ENCODE peak calls at places on chromosomes 4 and X, in four cellular contexts. X is bronchial epithelial cell, N is dorsolateral prefrontal cortex, D is HCT116. C is an unnamed sample.

GRCh38 chr4:84529169-84529751 is 30.2 kb upstream of the NKX6-1 start:
- DNase-seq in D (peak; percentile 21), X (peak; percentile 38), N (no peak), C (peak; percentile 9)

GRCh38 chrX:150565551-150565950 is 2.9 kb upstream of the MTM1 start:
- DNase-seq in N (no peak), D (no peak), X (no peak), C (no peak)

GRCh38 chr4:23915459-23916132 is 25.7 kb upstream of the PPARGC1A start:
- DNase-seq in X (no peak), N (no peak), D (no peak), C (no peak)

GRCh38 chr4:155392486-155393184 is 15.9 kb upstream of the MAP9 start:
- DNase-seq in X (peak; percentile 55), D (peak; percentile 61), N (no peak), C (no peak)

GRCh38 chr4:142846105-142846728 is at the start of gene INPP4B:
- DNase-seq in D (peak; percentile 13), N (peak; percentile 63), X (peak; percentile 31), C (peak; percentile 68)

GRCh38 chr4:143336828-143337599 is at the start of gene GAB1:
- DNase-seq in N (peak; percentile 81), X (peak; percentile 58), D (no peak), C (peak; percentile 77)

GRCh38 chr4:137536789-137537561 is 4.7 kb upstream of the PCDH18 start:
- DNase-seq in X (no peak), D (no peak), N (no peak), C (no peak)

GRCh38 chrX:6968231-6968630 is 179.3 kb upstream of the STS start:
- DNase-seq in D (no peak), N (no peak), X (no peak), C (no peak)

GRCh38 chr4:26207631-26208030 is 113.2 kb upstream of the RBPJ start:
- DNase-seq in D (no peak), N (no peak), X (peak; percentile 37), C (no peak)

GRCh38 chrX:110667706-110668105 is 127.9 kb downstream of the CHRDL1 start:
- DNase-seq in N (no peak), D (no peak), X (no peak), C (peak; percentile 30)

GRCh38 chr4:95534032-95534431 is 14.7 kb downstream of the UNC5C start:
- DNase-seq in N (no peak), X (no peak), D (no peak), C (no peak)

GRCh38 chr4:114077610-114078009 is 98.2 kb upstream of the ARSJ start:
- DNase-seq in X (peak; percentile 86), N (no peak), D (peak; percentile 26), C (no peak)

GRCh38 chr4:72006576-72006975 is 25.2 kb upstream of the NPFFR2 start:
- DNase-seq in X (peak; percentile 88), N (no peak), D (no peak), C (no peak)

GRCh38 chrX:118152721-118153120 is 36.1 kb upstream of the KLHL13 start:
- DNase-seq in D (no peak), X (no peak), N (no peak), C (no peak)

GRCh38 chrX:153766098-153766817 is 2.2 kb downstream of the PLXNB3 start:
- DNase-seq in D (no peak), N (peak; percentile 63), X (peak; percentile 49), C (no peak)

GRCh38 chrX:104659037-104659744 is 93.2 kb downstream of the IL1RAPL2 start:
- DNase-seq in X (peak; percentile 50), N (no peak), D (no peak), C (no peak)

GRCh38 chr4:53501561-53501960 is 89.7 kb downstream of the LNX1 start:
- DNase-seq in D (no peak), X (no peak), N (no peak), C (no peak)

GRCh38 chrX:17375631-17376380 is 806 bp downstream of the NHS start:
- DNase-seq in D (no peak), N (peak; percentile 43), X (no peak), C (peak; percentile 65)

GRCh38 chr4:149108626-149109025 is 666.4 kb upstream of the NR3C2 start:
- DNase-seq in D (no peak), N (no peak), X (no peak), C (no peak)

GRCh38 chrX:11137543-11138139 is 26.5 kb downstream of the HCCS start:
- DNase-seq in D (peak; percentile 13), N (no peak), X (peak; percentile 20), C (no peak)

GRCh38 chrX:125382889-125383288 is 63.2 kb downstream of the TEX13C start:
- DNase-seq in D (no peak), X (no peak), N (no peak), C (no peak)

GRCh38 chr4:184983660-184984356 is 34.5 kb upstream of the HELT start:
- DNase-seq in X (peak; percentile 35), N (peak; percentile 69), D (peak; percentile 67), C (peak; percentile 82)

GRCh38 chr4:139834210-139834609 is 168.6 kb downstream of the MGST2 start:
- DNase-seq in D (no peak), X (no peak), N (no peak), C (no peak)

GRCh38 chr4:84176061-84176460 is 323.0 kb downstream of the NKX6-1 start:
- DNase-seq in N (no peak), D (no peak), X (no peak), C (no peak)

GRCh38 chr4:148054275-148054674 is 322.4 kb downstream of the ARHGAP10 start:
- DNase-seq in X (peak; percentile 16), N (no peak), D (no peak), C (no peak)

GRCh38 chr4:78624048-78624447 is 72.5 kb downstream of the ANXA3 start:
- DNase-seq in N (no peak), X (peak; percentile 46), D (no peak), C (no peak)

GRCh38 chr4:119652978-119653377 is 24.4 kb upstream of the PDE5A start:
- DNase-seq in X (peak; percentile 16), N (no peak), D (no peak), C (no peak)

GRCh38 chr4:23889814-23890269 is at the start of gene PPARGC1A:
- DNase-seq in D (no peak), N (no peak), X (no peak), C (peak; percentile 51)

GRCh38 chr4:77619408-77619807 is 13.8 kb downstream of the CXCL13 start:
- DNase-seq in D (no peak), X (no peak), N (no peak), C (no peak)

GRCh38 chrX:133741303-133741702 is 244.1 kb downstream of the GPC3 start:
- DNase-seq in N (no peak), X (no peak), D (no peak), C (no peak)

GRCh38 chr4:110830461-110830860 is 207.6 kb upstream of the PITX2 start:
- DNase-seq in N (no peak), X (no peak), D (no peak), C (no peak)

GRCh38 chr4:47914219-47914925 is at the start of gene NFXL1:
- DNase-seq in D (peak; percentile 92), X (peak; percentile 90), N (peak; percentile 98), C (peak; percentile 95)

GRCh38 chr4:22072726-22073125 is 124.2 kb upstream of the KCNIP4 start:
- DNase-seq in D (no peak), X (no peak), N (no peak), C (no peak)

GRCh38 chr4:121900132-121900983 is 30.1 kb upstream of the BBS7 start:
- DNase-seq in N (peak; percentile 39), X (peak; percentile 55), D (peak; percentile 56), C (peak; percentile 56)
- TF ChIP-seq CTCF in N (peak; percentile 84), X (peak; percentile 68), D (peak; percentile 74), C (peak; percentile 87)

GRCh38 chr4:18052158-18052557 is 30.6 kb upstream of the LCORL start:
- DNase-seq in X (no peak), N (no peak), D (no peak), C (no peak)

GRCh38 chr4:18063079-18063478 is 41.5 kb upstream of the LCORL start:
- DNase-seq in X (no peak), D (no peak), N (no peak), C (no peak)

DNA sequence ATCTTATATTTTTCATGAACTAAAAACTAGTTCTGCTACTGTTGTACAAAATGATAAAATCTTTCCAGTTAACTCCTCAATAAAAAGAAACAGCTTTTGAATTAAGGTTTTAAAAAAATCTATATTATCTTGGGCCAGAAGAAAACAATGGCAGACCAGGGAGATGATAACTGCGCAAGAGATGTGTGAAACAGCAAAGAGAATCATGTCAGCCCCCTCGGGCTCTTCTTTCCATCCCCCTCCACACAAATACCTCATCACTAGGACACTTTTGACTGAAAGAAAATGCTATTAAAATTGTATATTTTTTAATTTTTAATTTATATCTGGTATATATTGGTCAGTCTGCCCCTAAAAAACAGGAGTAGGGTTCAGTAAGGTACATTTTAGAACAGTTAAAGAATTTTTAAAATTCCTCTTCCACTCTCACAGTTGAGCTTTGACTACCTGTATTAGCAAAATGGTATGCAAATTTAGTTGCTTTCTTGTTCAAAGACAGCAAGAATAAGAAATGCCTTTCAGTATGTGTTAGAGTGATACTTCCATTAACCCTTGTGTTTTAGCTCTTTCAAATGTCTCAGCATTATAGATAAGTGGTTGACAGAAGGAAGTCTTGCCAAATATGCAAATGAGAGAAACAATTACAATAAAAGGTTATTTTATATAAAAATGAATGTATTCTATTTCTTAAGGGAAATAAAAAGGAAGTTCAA is 36.4 kb upstream of the LCORL start:
- DNase-seq in D (no peak), X (no peak), N (no peak), C (no peak)
- TF ChIP-seq CTCF in D (no peak), X (no peak), N (no peak), C (no peak)

DNA sequence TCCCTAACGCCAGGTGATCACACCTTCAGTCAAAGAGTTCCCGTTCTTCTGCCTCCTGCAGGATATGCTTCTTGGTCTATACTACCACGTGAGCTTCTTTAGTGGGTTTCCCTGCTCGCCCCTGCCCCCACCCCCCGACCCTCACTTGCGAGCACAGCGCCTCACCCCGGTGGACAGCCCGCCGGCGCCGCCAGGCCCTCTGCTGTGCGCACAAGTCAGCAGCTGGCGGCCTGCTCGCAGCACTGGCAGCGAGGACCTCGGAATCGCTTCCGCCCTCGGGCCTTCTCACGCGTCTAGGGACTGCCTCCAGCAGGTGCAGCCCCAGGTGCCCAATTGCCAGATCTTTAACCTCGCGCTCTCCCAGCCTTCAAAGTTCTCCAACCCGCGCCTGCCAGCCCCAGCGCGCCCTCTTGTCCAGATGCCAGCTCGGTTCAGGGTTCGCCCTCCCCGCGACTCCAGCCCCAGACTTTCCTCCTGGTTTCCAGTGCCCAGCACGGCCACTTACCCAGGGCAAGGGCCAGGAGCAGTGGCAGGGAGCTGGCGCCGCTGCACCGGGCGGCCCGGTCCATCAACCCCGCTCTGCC is 474 bp downstream of the BTC start:
- DNase-seq in D (no peak), N (peak; percentile 55), X (peak; percentile 46), C (peak; percentile 68)
- TF ChIP-seq CTCF in D (peak; percentile 76), N (no peak), X (peak; percentile 74), C (peak; percentile 31)

DNA sequence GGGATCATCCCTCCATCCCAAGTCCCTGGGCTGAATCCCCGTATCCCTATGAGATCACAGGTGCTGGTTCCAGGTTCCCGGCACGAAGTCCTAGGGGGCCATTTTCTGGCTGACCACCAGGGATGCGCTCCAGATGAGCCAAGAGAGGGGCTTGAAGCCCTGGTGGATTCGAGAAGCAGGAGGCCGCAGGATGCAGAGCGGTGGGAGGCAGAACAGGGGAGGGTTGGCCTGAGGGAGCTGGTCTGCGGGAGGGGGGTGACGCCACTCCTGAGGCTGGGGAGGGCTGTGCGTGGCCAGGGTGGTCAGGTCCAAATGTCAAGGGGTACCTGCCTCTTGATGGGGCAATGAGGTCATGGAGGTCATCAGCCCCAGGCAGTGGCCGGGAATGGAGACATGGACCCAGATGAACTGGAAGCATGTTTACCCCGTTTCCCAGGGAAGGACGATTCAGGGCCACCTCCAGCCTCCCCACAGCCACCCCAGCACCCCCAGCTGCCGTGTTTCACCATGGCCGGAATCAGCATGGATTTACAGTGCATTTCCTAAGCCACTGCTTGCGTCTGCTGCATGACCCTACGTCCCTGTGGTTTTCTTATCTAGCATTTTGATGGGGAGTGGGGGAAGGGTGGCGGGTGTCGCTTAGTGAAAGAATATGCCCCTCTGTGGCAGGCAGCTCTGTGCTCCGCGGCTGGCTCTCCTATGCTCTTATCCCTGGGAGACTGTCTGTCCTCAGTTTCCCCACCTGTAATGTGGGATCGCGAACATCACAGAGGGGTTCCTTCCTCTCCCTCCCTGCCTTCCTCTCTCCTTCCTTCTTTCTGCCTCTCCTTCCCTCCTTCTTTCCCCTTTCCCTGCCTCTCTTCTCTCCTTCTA is 17.0 kb upstream of the HTRA3 start:
- DNase-seq in D (no peak), X (no peak), N (no peak), C (no peak)
- TF ChIP-seq CTCF in D (no peak), X (no peak), N (no peak), C (no peak)